ENCODE peak calls at places on chromosomes 13 and 19, in eight cellular contexts. P, W, X, V, U, S, N and L are unnamed samples.

GRCh38 chr13:43058318-43058674 is 34.9 kb downstream of the DNAJC15 start:
- DNase-seq in U (no peak), S (peak), P (peak), V (no peak), X (peak), N (no peak), W (no peak), L (no peak)

GRCh38 chr13:99995503-99996176 is 14.1 kb downstream of the ZIC2 start:
- DNase-seq in W (no peak), P (no peak), N (no peak), X (no peak), U (no peak), S (no peak), V (no peak), L (no peak)

GRCh38 chr13:109454167-109454917 is 332.0 kb downstream of the IRS2 start:
- DNase-seq in W (no peak), X (no peak), N (no peak), V (no peak), U (no peak), P (peak), S (no peak), L (peak)

GRCh38 chr19:7916137-7916907 is 1.7 kb downstream of the TGFBR3L start:
- DNase-seq in U (no peak), N (peak), W (no peak), V (no peak), P (no peak), X (peak), S (no peak), L (no peak)

GRCh38 chr19:20661150-20661819 is at the start of gene ZNF626:
- DNase-seq in W (peak), X (peak), P (peak), V (peak), N (peak), U (peak), S (peak), L (peak)

GRCh38 chr13:101570410-101570809 is 117.9 kb downstream of the ITGBL1 start:
- DNase-seq in X (no peak), P (peak), U (no peak), V (no peak), S (no peak), W (no peak), N (no peak), L (no peak)

GRCh38 chr13:47803131-47803530 is 197.9 kb downstream of the SUCLA2 start:
- DNase-seq in W (no peak), V (no peak), P (no peak), N (no peak), X (no peak), S (no peak), U (no peak), L (peak)

GRCh38 chr13:22757530-22758120 is 423.2 kb upstream of the SGCG start:
- DNase-seq in N (no peak), S (no peak), V (no peak), W (no peak), U (no peak), X (no peak), P (no peak), L (no peak)

DNA sequence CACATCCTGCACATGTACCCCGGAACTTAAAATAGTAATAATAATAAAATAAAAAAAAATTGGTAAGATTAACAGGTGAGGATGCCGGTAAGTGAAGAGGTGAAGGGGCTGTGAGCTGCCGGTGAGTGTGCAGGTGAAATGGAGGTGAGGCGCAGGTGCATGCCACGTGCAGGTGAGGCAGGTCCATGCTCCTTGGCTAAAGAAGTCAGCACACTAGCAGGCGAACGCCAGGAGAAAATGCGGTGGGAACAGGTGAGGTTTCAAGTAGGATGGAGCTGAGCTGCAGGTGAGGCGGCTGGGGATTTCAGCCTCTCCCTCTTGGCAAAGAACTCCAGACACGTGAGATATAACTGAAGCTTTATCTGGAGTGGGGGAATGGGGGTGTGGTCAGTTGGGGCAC is 7.5 kb upstream of the TNFSF14 start:
- DNase-seq in V (no peak), U (no peak), W (no peak), X (no peak), P (no peak), S (no peak), N (no peak), L (no peak)
- H3K4me3 ChIP-seq in V (no peak), U (no peak), W (no peak), X (no peak), P (no peak), S (no peak), N (no peak), L (no peak)

GRCh38 chr19:9427941-9428340 is 7.4 kb downstream of the ZNF266 start:
- DNase-seq in X (no peak), U (no peak), N (no peak), P (no peak), S (no peak), V (no peak), W (no peak), L (no peak)

GRCh38 chr19:9430444-9430843 is 4.9 kb downstream of the ZNF266 start:
- DNase-seq in V (no peak), S (no peak), U (no peak), P (no peak), W (no peak), X (no peak), N (no peak), L (no peak)

GRCh38 chr19:9435279-9436268 is at the start of gene ZNF266:
- DNase-seq in S (peak), N (peak), X (peak), U (peak), P (peak), W (peak), V (peak), L (peak)

GRCh38 chr19:9436358-9436757 is 985 bp upstream of the ZNF266 start:
- DNase-seq in U (no peak), W (no peak), N (no peak), X (no peak), S (no peak), P (no peak), V (no peak), L (no peak)

GRCh38 chr19:9431475-9431874 is 3.9 kb downstream of the ZNF266 start:
- DNase-seq in W (peak), U (no peak), N (no peak), X (no peak), S (no peak), P (no peak), V (peak), L (no peak)
- TF ChIP-seq CTCF in W (peak), U (no peak), N (peak), X (peak), S (peak), P (no peak), V (peak), L (peak)

DNA sequence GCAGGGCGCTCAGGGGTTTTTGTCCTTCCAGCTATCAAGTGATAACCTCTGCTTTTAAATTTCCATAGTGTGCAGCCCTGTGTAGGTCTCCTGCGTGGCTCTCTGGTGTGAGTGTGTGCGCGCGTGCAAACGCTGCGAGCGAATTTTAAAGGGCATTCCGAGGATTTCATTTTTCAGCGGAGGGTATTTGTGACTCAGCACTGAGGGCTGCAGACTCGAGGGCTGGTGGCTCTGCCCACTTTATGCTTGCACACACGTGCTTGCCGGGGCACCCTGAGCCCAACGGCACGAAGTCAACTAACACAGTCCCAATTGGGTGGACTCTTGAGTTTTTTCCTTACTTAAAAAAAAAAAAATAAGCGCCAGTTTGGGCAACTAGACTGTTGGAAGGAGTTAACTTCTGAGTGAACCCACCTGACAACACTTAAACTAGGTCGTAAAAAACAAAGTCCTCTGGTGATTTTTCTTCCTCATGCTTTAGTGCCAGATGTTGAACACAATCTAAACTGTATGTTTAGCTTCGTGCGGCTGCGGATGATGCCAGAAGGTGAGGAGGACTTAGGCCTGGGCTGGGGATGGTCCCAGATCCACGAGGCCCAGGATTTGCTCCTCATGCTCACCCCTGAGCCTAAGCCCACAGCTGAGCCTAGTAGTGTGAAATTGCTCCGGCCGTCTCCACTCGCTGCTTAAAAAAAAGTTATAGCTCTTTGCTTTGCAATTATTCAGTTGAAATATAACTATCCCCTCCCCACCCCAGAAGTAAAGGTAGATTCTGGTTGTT is 2.1 kb downstream of the FGF9 start:
- DNase-seq in S (no peak), V (no peak), P (no peak), W (no peak), U (no peak), N (no peak), X (no peak), L (no peak)
- H3K4me3 ChIP-seq in S (peak), V (peak), P (peak), W (peak), U (peak), N (peak), X (peak), L (peak)

GRCh38 chr13:64158910-64159309 is 2743.3 kb upstream of the PCDH20 start:
- DNase-seq in N (no peak), V (no peak), P (peak), S (no peak), U (no peak), W (no peak), X (no peak), L (peak)

DNA sequence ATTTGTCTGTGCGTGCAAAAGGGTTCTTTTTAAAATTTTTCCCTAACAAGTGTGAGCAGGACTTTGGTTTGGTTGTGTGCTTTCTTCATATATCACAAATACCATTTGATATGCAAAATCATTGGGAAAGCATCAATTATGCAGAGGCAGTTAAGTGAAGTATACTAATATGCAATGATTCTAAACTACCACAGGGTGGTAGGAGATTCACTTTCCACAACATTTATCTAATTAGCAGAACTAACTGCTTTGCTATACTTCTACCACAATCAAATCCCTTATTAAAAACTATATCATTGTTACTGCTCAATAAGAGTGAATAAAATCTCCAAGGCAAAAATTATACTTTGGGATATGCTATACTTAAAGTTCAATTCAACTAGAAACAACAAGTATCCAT is 2738.9 kb upstream of the PCDH20 start:
- DNase-seq in P (peak), U (no peak), N (no peak), X (no peak), S (no peak), V (no peak), W (no peak), L (peak)
- TF ChIP-seq CTCF in P (no peak), U (no peak), N (no peak), X (no peak), S (peak), V (no peak), W (no peak), L (peak)

DNA sequence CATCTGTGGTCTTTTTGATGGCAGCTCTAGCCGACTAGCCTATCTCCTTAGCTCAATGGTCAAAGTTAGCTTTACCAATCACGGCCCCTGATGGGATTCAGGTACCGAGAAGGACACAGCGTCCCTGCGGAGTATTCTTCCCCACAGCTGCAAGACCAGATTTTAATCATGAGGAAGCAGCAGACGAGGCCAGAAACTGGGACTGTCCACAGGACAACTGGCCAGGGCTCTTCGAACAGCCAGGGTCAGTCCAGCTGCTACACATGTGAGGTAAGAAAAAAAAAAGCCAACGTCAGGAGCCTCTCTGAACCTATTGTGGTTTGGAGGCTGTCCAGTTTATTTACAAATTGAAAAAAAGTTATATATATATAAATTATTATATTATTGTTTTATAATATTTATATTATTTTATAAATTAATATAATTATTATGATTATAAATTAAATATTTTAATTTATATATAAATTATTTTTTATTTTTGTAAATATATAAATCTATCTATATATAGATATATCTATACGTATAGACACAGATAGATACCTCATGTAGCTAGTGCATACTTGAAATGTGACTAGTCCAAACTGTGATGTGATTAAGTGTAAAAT is 10.8 kb downstream of the RINL start:
- DNase-seq in S (no peak), N (no peak), W (no peak), P (no peak), X (no peak), U (no peak), V (no peak), L (no peak)
- H3K4me3 ChIP-seq in S (no peak), N (no peak), W (no peak), P (no peak), X (no peak), U (no peak), V (no peak), L (no peak)

DNA sequence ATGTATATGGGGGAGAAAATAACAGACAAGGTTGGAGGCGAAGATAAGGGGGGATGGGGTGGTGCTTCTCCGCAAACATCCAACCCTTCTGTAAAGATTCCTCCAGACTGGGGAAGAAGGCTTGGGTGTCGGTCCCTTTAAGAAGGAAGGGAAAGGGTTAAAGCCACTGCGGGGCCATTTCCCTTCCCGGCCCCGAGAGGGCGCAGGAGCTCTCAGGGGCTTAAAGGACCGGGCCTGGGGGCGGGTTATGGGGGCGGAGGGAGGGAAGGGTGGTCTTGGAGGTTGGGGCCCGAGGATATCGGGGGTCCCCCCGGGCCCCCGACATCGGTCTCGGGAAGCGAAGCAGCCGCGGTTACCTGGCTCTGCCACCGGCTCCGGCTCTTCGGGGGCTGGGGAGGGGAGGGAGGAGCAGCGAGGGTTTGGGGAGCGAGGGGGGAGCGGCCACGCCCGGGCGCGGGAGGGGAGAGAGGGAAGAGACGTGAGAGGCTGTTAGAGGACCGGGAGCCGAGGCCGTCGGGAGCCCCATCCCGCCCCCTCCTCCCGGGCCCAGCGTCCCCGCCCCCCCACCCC is 2.8 kb downstream of the TNNT1 start:
- DNase-seq in N (no peak), P (no peak), X (no peak), S (no peak), U (no peak), V (peak), W (no peak), L (no peak)
- TF ChIP-seq CTCF in N (no peak), P (no peak), X (peak), S (peak), U (no peak), V (peak), W (peak), L (peak)

DNA sequence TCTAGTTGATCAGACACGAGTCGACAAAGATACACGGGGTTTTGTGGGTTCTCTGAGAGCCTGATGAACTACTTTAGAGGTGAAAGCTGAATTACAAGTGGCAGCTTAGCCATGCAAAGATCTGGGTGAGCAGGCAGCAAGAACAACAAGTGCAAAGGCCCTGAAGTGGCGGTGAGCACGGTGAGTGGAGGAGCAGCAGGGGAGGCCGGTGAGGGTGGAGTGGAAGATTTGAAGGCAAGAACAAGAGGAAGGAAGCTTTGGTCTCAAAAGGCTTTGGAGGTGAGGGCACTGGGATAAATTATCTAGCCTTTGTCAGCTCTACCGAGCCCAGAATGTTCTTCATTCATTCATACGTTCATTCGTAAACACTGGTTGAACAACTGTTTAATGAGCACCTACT is 1.4 kb downstream of the ZNF865 start:
- DNase-seq in W (no peak), U (no peak), N (no peak), S (no peak), V (no peak), X (no peak), P (no peak), L (no peak)
- H3K4me3 ChIP-seq in W (peak), U (no peak), N (peak), S (peak), V (peak), X (no peak), P (peak), L (peak)

GRCh38 chr19:46659151-46660007 is 1.6 kb downstream of the DACT3 start:
- DNase-seq in N (peak), U (peak), W (no peak), V (peak), S (no peak), X (peak), P (no peak), L (no peak)

GRCh38 chr19:46660601-46661019 is 372 bp downstream of the DACT3 start:
- DNase-seq in N (no peak), S (no peak), U (peak), V (peak), X (no peak), W (peak), P (no peak), L (no peak)

GRCh38 chr19:46661020-46661731 is at the start of gene DACT3:
- DNase-seq in N (peak), X (peak), W (peak), V (peak), P (peak), S (peak), U (peak), L (peak)

GRCh38 chr19:46660008-46660517 is 919 bp downstream of the DACT3 start:
- DNase-seq in U (peak), N (peak), S (no peak), W (peak), P (no peak), X (no peak), V (peak), L (no peak)

DNA sequence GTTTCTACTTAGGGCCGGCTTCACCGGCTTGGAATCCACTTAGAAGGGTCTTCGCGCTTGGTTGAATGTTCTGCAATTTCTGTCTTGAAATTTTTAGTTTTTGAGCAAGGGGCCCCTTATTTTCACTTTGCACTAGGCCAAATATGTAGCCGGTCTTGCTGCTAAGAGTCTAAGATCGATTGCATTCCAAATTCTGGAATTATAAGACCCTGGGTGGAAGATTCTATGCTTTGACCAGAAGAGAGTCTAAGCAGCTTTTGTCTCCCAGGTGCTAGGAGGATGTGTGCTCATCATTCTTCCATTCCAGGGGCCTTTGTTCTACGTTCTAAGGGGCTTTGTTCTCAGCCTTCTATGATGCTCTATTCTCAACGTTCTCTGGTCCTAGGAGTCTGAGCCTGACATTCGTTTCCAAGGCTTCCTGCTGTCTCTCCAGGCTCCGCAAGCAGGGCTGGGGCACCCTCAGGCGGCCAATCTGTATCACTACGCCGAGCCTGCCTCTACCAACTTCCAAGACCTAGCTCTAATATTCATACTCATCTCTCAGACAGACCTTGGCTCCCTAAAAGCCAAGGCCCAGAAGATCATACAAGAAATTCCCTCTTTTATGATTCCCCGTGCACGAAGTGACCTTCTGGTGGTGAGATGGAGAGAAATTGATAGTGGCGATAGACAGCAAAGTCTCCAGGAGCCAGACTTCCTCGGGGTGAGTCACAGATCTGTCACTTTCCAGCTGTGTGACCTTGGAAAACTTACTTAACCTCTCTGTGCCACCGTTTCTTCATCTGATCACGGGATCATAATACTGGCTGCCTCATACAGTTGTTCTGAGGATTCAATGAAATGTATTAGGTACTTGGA is 982 bp upstream of the DACT3 start:
- DNase-seq in U (peak), V (peak), X (peak), S (peak), P (peak), W (peak), N (peak), L (peak)
- TF ChIP-seq CTCF in U (peak), V (peak), X (peak), S (peak), P (peak), W (peak), N (peak), L (peak)

GRCh38 chr19:50498219-50499056 is 12.6 kb downstream of the JOSD2 start:
- DNase-seq in X (no peak), P (no peak), S (no peak), W (no peak), N (no peak), V (no peak), U (no peak), L (no peak)
- H3K4me3 ChIP-seq in X (no peak), P (no peak), S (no peak), W (peak), N (no peak), V (peak), U (no peak), L (no peak)

GRCh38 chr13:26950968-26951367 is 190.4 kb upstream of the GPR12 start:
- DNase-seq in N (no peak), X (peak), V (no peak), S (no peak), P (no peak), W (no peak), U (no peak), L (no peak)
- TF ChIP-seq CTCF in N (no peak), X (no peak), V (no peak), S (no peak), P (no peak), W (no peak), U (no peak), L (no peak)